ENCODE peak calls at places on chromosomes 5 and 9, in four cellular contexts. E, H, S and P are unnamed samples.

GRCh38 chr9:35357826-35358225 is 132.1 kb upstream of the RUSC2 start:
- DNase-seq in S (no peak), H (no peak), E (no peak), P (no peak)

GRCh38 chr5:131322926-131323325 is 59.1 kb downstream of the CDC42SE2 start:
- DNase-seq in E (no peak), H (no peak), S (no peak), P (no peak)

GRCh38 chr9:91771027-91771426 is 179.0 kb downstream of the ROR2 start:
- DNase-seq in H (no peak), E (no peak), S (no peak), P (no peak)

GRCh38 chr5:136981936-136982335 is 517.2 kb downstream of the SPOCK1 start:
- DNase-seq in H (no peak), S (no peak), E (no peak), P (no peak)

GRCh38 chr5:104370523-104370922 is 807.9 kb upstream of the NUDT12 start:
- DNase-seq in H (no peak), S (no peak), E (no peak), P (no peak)

GRCh38 chr5:172591636-172592035 is 49.4 kb upstream of the NEURL1B start:
- DNase-seq in E (no peak), S (no peak), H (no peak), P (no peak)

GRCh38 chr5:176768174-176768970 is 42.0 kb upstream of the UNC5A start:
- DNase-seq in S (no peak), H (no peak), E (no peak), P (no peak)

GRCh38 chr9:87497604-87498045 is at the start of gene DAPK1:
- DNase-seq in S (peak; percentile 69), E (peak; percentile 55), H (peak; percentile 79), P (no peak)

GRCh38 chr5:163571755-163572154 is 66.3 kb downstream of the MAT2B start:
- DNase-seq in S (no peak), H (no peak), E (no peak), P (no peak)

GRCh38 chr9:15967068-15967467 is 414.2 kb downstream of the CCDC171 start:
- DNase-seq in H (no peak), S (no peak), E (no peak), P (no peak)

GRCh38 chr9:33154368-33154767 is 12.8 kb downstream of the B4GALT1 start:
- DNase-seq in S (no peak), H (no peak), E (no peak), P (no peak)

GRCh38 chr5:138385660-138386059 is 33.2 kb downstream of the KDM3B start:
- DNase-seq in H (no peak), E (no peak), S (no peak), P (no peak)

GRCh38 chr5:111070272-111071134 is 1.0 kb upstream of the TSLP start:
- DNase-seq in E (no peak), H (peak; percentile 26), S (no peak), P (no peak)

GRCh38 chr5:166562246-166562645 is 1729.2 kb upstream of the WWC1 start:
- DNase-seq in H (no peak), S (no peak), E (no peak), P (peak; percentile 57)

GRCh38 chr5:93654676-93655075 is 71.7 kb downstream of the NR2F1 start:
- DNase-seq in E (no peak), H (no peak), S (no peak), P (no peak)

GRCh38 chr9:33117306-33117705 is 40.8 kb upstream of the SMU1 start:
- DNase-seq in H (no peak), E (no peak), S (no peak), P (no peak)

GRCh38 chr9:137317979-137318511 is 16.0 kb upstream of the NRARP start:
- DNase-seq in S (no peak), E (no peak), H (peak; percentile 9), P (no peak)

GRCh38 chr5:112978836-112979235 is 2.2 kb downstream of the DCP2 start:
- DNase-seq in H (no peak), E (no peak), S (no peak), P (no peak)

GRCh38 chr9:121650220-121651013 is 1.0 kb upstream of the DAB2IP start:
- DNase-seq in S (peak; percentile 27), H (peak; percentile 61), E (peak; percentile 42), P (no peak)

GRCh38 chr9:127392976-127393375 is 4.0 kb upstream of the SLC2A8 start:
- DNase-seq in E (no peak), H (no peak), S (no peak), P (no peak)

GRCh38 chr5:173010547-173011464 is 27.2 kb downstream of the ATP6V0E1 start:
- DNase-seq in H (peak; percentile 62), E (peak; percentile 67), S (peak; percentile 28), P (no peak)

GRCh38 chr5:38265546-38266179 is 7.3 kb downstream of the EGFLAM start:
- DNase-seq in H (peak; percentile 61), S (peak; percentile 80), E (peak; percentile 45), P (peak; percentile 3)

GRCh38 chr9:682633-683508 is 158.6 kb upstream of the DMRT1 start:
- DNase-seq in H (peak; percentile 81), S (no peak), E (peak; percentile 99), P (no peak)

GRCh38 chr9:4555251-4555650 is 65.0 kb downstream of the SLC1A1 start:
- DNase-seq in H (no peak), E (no peak), S (no peak), P (no peak)

GRCh38 chr9:73176450-73176875 is 24.8 kb downstream of the ANXA1 start:
- DNase-seq in H (no peak), S (no peak), E (no peak), P (no peak)

GRCh38 chr9:33489070-33489469 is 15.3 kb upstream of the NOL6 start:
- DNase-seq in E (no peak), H (no peak), S (no peak), P (no peak)

GRCh38 chr9:36971935-36972488 is 62.1 kb downstream of the PAX5 start:
- DNase-seq in E (no peak), S (no peak), H (no peak), P (no peak)

GRCh38 chr9:82565188-82565966 is 497.6 kb downstream of the RASEF start:
- DNase-seq in E (no peak), H (no peak), S (no peak), P (no peak)

GRCh38 chr5:176603091-176603490 is 6.9 kb downstream of the GPRIN1 start:
- DNase-seq in S (no peak), H (no peak), E (no peak), P (no peak)

GRCh38 chr5:136011427-136012001 is 17.3 kb upstream of the TGFBI start:
- DNase-seq in H (no peak), S (no peak), E (no peak), P (no peak)

GRCh38 chr5:113607361-113607760 is 93.9 kb downstream of the YTHDC2 start:
- DNase-seq in E (no peak), S (no peak), H (no peak), P (no peak)

GRCh38 chr5:2142456-2142954 is 259.8 kb upstream of the IRX4 start:
- DNase-seq in S (no peak), E (no peak), H (no peak), P (no peak)

GRCh38 chr9:27278374-27278773 is 18.6 kb downstream of the EQTN start:
- DNase-seq in H (no peak), E (no peak), S (no peak), P (no peak)

GRCh38 chr5:55534436-55535198 is at the start of gene PLPP1:
- DNase-seq in E (peak; percentile 65), S (peak; percentile 59), H (peak; percentile 91), P (peak; percentile 39)
- TF ChIP-seq POLR2AphosphoS5 in E (peak; percentile 56), S (no peak), H (peak; percentile 56), P (peak; percentile 16)

GRCh38 chr5:28014779-28015178 is 976.4 kb upstream of the CDH9 start:
- DNase-seq in H (no peak), S (peak; percentile 47), E (peak; percentile 48), P (peak; percentile 4)
- TF ChIP-seq CTCF in H (no peak), S (peak; percentile 62), E (peak; percentile 67), P (peak; percentile 41)

DNA sequence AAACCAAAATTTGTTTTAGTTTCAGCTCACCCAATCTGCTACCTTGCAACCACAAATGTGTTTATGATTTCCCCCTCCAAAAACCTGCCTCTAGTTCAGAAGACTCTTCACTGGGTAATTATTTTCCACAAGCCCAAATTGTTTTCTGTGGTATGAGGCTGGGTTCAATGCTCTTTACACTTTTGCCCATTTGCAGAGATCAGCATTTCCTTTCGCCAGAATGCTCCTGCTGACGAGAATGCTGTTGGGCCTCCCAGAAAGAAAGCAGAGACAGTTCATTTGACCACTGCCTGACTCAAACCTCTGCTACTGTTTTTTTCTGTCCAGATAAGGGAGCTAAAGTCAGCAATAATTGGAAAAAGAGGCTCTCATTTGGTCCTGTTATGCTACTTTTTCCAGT is 427.3 kb downstream of the PDE4D start:
- DNase-seq in E (no peak), S (no peak), H (no peak), P (no peak)
- H3K27ac ChIP-seq in E (no peak overlapping the region), S (no peak overlapping the region), H (no peak overlapping the region), P (no peak overlapping the region)

DNA sequence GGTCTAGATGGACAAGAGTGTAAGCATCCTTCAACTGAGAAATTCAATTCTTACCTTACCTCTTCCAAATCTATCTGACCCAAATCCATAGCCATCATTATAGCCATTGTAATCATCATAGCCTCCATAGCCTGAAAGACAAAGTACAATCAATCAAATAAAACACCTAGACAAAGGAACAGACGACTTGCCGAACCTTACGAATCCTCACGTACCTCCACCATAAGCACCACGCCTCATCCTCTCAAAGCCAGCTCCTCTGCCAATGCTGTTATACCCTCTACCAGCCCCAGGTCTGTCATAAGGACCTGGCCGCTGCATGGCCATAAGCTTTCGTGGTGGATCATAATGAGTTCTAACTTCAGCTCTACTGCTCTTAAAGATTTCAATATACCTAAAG is 5.5 kb downstream of the HNRNPH1 start:
- DNase-seq in H (no peak), E (no peak), S (no peak), P (peak; percentile 32)
- TF ChIP-seq POLR2AphosphoS5 in H (no peak), E (no peak), S (peak; percentile 22), P (no peak)

GRCh38 chr5:169115725-169116124 is 185.2 kb downstream of the SLIT3 start:
- DNase-seq in E (no peak), S (no peak), H (no peak), P (no peak)

GRCh38 chr5:169119287-169120048 is 181.5 kb downstream of the SLIT3 start:
- DNase-seq in E (no peak), S (no peak), H (peak; percentile 39), P (no peak)

GRCh38 chr5:169121631-169122420 is 179.1 kb downstream of the SLIT3 start:
- DNase-seq in H (no peak), E (no peak), S (no peak), P (no peak)

GRCh38 chr5:169114466-169114865 is 186.5 kb downstream of the SLIT3 start:
- DNase-seq in E (no peak), S (no peak), H (no peak), P (no peak)

DNA sequence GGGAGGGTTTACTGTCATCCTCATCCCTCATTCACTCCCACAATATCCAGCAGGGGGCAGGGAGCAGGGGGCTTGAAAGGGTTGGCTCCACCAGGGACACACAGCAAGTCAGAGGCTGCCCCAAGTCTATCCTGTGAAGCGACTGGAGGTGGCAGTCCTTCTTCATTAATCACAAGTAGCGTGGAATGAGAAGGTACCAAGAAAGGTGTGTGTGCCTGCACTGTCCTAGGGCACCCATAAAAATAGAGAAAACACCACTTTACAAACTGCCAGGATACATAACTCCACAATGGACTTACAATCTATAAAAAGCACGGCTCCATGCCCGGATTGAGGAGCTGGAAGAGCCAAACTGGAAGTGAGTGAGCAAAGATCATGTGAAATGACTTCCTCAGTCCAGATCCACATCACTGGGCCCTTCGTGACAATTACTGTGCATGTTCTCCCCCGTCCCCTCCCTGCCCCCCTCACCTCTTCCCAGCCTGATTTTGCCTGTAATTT is 183.9 kb downstream of the SLIT3 start:
- DNase-seq in E (peak; percentile 11), S (peak; percentile 9), H (no peak), P (no peak)
- TF ChIP-seq CTCF in E (peak; percentile 23), S (peak; percentile 27), H (no peak), P (no peak)